ENCODE peak calls at places on chromosomes 1 and 21, in ten cellular contexts. L is astrocyte, T is fibroblast of lung, U is HCT116, D is PC-3, M is hepatocyte, F is K562, V is MM.1S, B is Karpas-422, O is GM23338. R is an unnamed sample.

GRCh38 chr1:236495359-236496120 is 28.2 kb upstream of the LGALS8 start:
- DNase-seq in V (no peak), U (no peak), D (no peak), T (no peak), L (no peak), M (peak; percentile 29), B (no peak), F (no peak), O (peak; percentile 48), R (no peak)

GRCh38 chr1:28062806-28063205 is 25.6 kb downstream of the EYA3 start:
- DNase-seq in L (no peak), M (no peak), U (no peak), T (no peak), D (no peak), V (no peak), O (no peak), B (no peak), F (no peak), R (no peak)

GRCh38 chr1:180211860-180212229 is 18.2 kb upstream of the LHX4 start:
- DNase-seq in M (no peak), B (no peak), L (no peak), V (no peak), T (no peak), F (no peak), O (no peak), U (no peak), D (no peak), R (no peak)

GRCh38 chr1:59549903-59550302 is 253.0 kb downstream of the FGGY start:
- DNase-seq in L (no peak), F (no peak), T (peak; percentile 91), V (no peak), D (no peak), M (peak; percentile 41), O (no peak), U (no peak), B (no peak), R (no peak)

GRCh38 chr1:25872708-25873107 is 2.8 kb downstream of the PAQR7 start:
- DNase-seq in D (no peak), L (no peak), T (no peak), U (no peak), F (no peak), B (peak; percentile 81), V (peak; percentile 14), O (no peak), M (no peak), R (no peak)

GRCh38 chr1:79716481-79716880 is 710.0 kb upstream of the ADGRL4 start:
- DNase-seq in T (peak; percentile 26), F (no peak), B (no peak), O (peak; percentile 53), D (peak; percentile 69), V (no peak), U (peak; percentile 6), L (peak; percentile 91), M (peak; percentile 17), R (no peak)

GRCh38 chr1:66296901-66297300 is 237.1 kb upstream of the SGIP1 start:
- DNase-seq in F (no peak), T (no peak), V (no peak), B (no peak), U (no peak), L (no peak), O (no peak), M (no peak), D (no peak), R (no peak)

GRCh38 chr1:228367798-228368791 is 38.5 kb downstream of the TRIM11 start:
- DNase-seq in F (peak; percentile 96), O (peak; percentile 62), M (peak; percentile 80), L (no peak), U (no peak), B (peak; percentile 59), D (peak; percentile 65), T (no peak), V (no peak), R (no peak)

GRCh38 chr1:25871704-25872494 is 3.6 kb downstream of the PAQR7 start:
- DNase-seq in L (no peak), U (no peak), F (no peak), V (no peak), M (no peak), T (no peak), B (no peak), O (no peak), D (no peak), R (no peak)

GRCh38 chr1:205325334-205325884 is 3.9 kb upstream of the NUAK2 start:
- DNase-seq in O (peak; percentile 87), V (peak; percentile 67), L (peak; percentile 45), U (peak; percentile 63), T (peak; percentile 82), M (peak; percentile 81), D (peak; percentile 93), B (peak; percentile 69), F (peak; percentile 64), R (no peak)

GRCh38 chr21:35467536-35467935 is 418.4 kb upstream of the RUNX1 start:
- DNase-seq in M (no peak), V (no peak), L (peak; percentile 51), F (no peak), T (no peak), O (no peak), B (no peak), D (no peak), U (no peak), R (no peak)

GRCh38 chr1:70222716-70223235 is 1.6 kb downstream of the SRSF11 start:
- DNase-seq in L (no peak), U (no peak), O (no peak), F (no peak), D (no peak), M (no peak), B (no peak), V (peak; percentile 3), T (no peak), R (no peak)
- H3K4me3 ChIP-seq in L (peak overlapping the region; percentile 89), U (peak overlapping the region; percentile 78), O (peak overlapping the region; percentile 81), F (peak overlapping the region; percentile 61), D (peak overlapping the region; percentile 99), M (peak overlapping the region; percentile 78), B (peak overlapping the region; percentile 81), V (peak overlapping the region; percentile 70), T (peak overlapping the region; percentile 54), R (peak overlapping the region; percentile 89)

GRCh38 chr1:234212764-234213406 is 160.4 kb upstream of the COA6 start:
- DNase-seq in M (peak; percentile 56), V (peak; percentile 39), D (peak; percentile 73), B (peak; percentile 77), O (peak; percentile 84), T (peak; percentile 3), F (peak; percentile 59), L (no peak), U (no peak), R (peak; percentile 70)

GRCh38 chr1:234216116-234216703 is 157.0 kb upstream of the COA6 start:
- DNase-seq in M (no peak), D (no peak), T (no peak), L (no peak), F (no peak), O (no peak), B (no peak), V (peak; percentile 21), U (no peak), R (no peak)

GRCh38 chr1:234214129-234214910 is 158.9 kb upstream of the COA6 start:
- DNase-seq in U (no peak), T (no peak), M (peak; percentile 63), O (peak; percentile 74), B (no peak), V (no peak), L (peak; percentile 60), F (no peak), D (peak; percentile 54), R (no peak)

GRCh38 chr1:234214911-234215892 is 158.1 kb upstream of the COA6 start:
- DNase-seq in V (no peak), D (no peak), B (no peak), M (peak; percentile 44), F (no peak), O (peak; percentile 76), U (no peak), L (no peak), T (no peak), R (no peak)

DNA sequence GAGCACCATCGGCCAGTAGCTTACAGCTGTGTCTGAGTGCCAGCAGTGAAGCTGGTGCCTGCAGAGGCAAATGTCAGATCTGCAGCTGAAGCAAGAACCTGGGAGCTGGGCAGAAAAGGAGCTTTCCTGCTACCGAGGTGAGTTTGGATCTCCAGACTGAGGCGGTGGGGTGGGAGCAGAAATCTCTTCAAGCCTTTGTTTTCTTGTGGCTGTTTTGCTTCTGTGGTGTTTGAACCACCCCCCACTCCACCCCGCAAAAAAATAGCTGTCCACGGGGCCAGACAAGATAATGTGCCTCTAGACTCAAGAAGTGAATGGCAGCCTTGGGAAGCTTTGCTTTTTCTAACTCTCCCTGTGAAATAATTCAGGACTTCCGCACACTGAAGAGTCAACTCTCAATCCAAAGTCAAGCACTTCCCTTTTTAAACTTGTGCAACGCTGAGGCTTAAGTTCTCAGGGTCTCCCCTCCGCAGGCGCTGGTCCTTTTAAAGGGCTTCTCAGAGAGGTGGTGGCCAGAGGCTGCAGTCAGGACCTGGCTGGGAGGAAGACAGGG is 159.6 kb upstream of the COA6 start:
- DNase-seq in T (no peak), U (no peak), D (no peak), V (no peak), L (no peak), O (no peak), M (no peak), F (no peak), B (no peak), R (no peak)
- H4K20me1 ChIP-seq in T (no peaks in the 10 kb centered on the region), U (no peaks in the 10 kb centered on the region), D (peaks cover 8% of the 10 kb centered on the region), V (no peaks in the 10 kb centered on the region), L (peaks cover 12% of the 10 kb centered on the region), O (no peaks in the 10 kb centered on the region), M (no peaks in the 10 kb centered on the region), F (no peaks in the 10 kb centered on the region), B (no peaks in the 10 kb centered on the region), R (no peaks in the 10 kb centered on the region)

GRCh38 chr1:212702672-212703071 is 3.0 kb upstream of the BATF3 start:
- DNase-seq in B (no peak), F (no peak), O (no peak), M (no peak), T (no peak), V (no peak), U (no peak), L (no peak), D (no peak), R (no peak)
- H3K27me3 ChIP-seq in B (no peaks in the 10 kb centered on the region), F (peaks cover 28% of the 10 kb centered on the region), O (peaks cover 64% of the 10 kb centered on the region), M (peaks cover 19% of the 10 kb centered on the region), T (no peaks in the 10 kb centered on the region), V (peaks cover 15% of the 10 kb centered on the region), U (peaks cover 16% of the 10 kb centered on the region), L (peaks cover 10% of the 10 kb centered on the region), D (peaks cover 54% of the 10 kb centered on the region), R (peaks cover 52% of the 10 kb centered on the region)

DNA sequence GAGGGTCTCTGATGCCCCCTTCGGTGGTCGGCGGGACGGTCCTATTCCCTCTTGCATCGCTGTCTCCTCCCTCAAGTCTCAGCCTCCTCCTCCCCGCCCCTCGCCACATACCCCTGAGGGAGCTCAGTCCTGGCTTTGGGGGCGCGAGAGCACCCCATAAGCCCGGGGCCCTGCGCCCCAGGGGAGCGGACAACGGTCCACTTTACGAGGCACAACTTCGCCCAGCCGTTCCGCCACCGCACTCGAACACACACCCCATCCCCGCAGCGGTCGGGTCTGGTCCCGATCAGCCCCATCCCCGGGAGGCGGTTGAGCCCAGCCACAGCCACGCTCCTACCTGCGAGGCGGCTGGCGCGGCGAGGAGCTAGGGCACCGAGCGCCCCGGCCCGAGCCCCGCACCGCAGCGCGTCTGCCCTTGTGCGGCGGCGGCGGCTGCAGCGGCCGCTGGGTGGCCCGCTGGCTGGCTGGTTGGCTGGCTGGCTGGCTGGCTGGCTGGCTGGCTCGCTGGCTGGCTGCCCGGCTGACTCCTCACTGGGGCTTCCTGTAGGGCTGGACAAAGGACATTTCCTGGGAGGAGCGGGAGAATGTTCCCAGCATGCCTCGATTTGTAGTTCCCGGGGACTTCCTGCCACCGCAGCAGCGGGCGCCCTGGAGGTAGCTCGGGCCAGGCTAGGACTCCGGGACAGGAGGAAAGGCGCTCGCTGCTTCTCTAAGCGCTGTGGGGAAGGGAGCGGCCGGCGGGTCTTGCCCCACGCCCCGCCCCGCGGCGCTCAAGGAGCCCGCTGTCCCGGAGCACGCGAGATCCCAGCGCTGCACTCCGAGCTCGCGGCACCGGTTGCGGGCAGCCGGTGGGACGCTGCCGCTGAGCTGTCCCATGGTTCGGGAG is at the start of gene ZNF697:
- DNase-seq in L (peak; percentile 96), U (peak; percentile 89), D (peak; percentile 95), T (peak; percentile 98), F (peak; percentile 93), M (peak; percentile 95), B (no peak), O (peak; percentile 97), V (peak; percentile 53), R (peak; percentile 80)
- H3K4me3 ChIP-seq in L (peak within 1 kb of the TSS; percentile 94), U (peak within 1 kb of the TSS; percentile 83), D (peak within 1 kb of the TSS; percentile 92), T (peak within 1 kb of the TSS; percentile 80), F (peak within 1 kb of the TSS; percentile 90), M (peak within 1 kb of the TSS; percentile 69), B (no peak within 1 kb of the TSS), O (peak within 1 kb of the TSS; percentile 93), V (peak within 1 kb of the TSS; percentile 63), R (peak within 1 kb of the TSS; percentile 91)